ENCODE peak calls at places on chromosome 2, in nine cellular contexts. H, N, B, C, F, G, T, D and I are unnamed samples.

GRCh38 chr2:127541849-127542630 is 6.6 kb downstream of the MYO7B start:
- DNase-seq in G (no peak), F (no peak), D (no peak), N (no peak), H (no peak), C (no peak), T (no peak), B (peak), I (no peak)

GRCh38 chr2:36473230-36473629 is 117.7 kb downstream of the CRIM1 start:
- DNase-seq in C (no peak), N (no peak), T (no peak), F (no peak), G (no peak), D (no peak), H (no peak), B (peak), I (no peak)

GRCh38 chr2:74583504-74583903 is 29.0 kb downstream of the DOK1 start:
- DNase-seq in C (no peak), T (no peak), B (peak), F (no peak), G (no peak), H (no peak), N (no peak), D (no peak), I (peak)

GRCh38 chr2:200774920-200775319 is 36.8 kb upstream of the BZW1 start:
- DNase-seq in G (no peak), B (no peak), H (no peak), F (no peak), C (no peak), D (no peak), N (no peak), T (no peak), I (no peak)

GRCh38 chr2:98703738-98704137 is 27.2 kb downstream of the MGAT4A start:
- DNase-seq in C (no peak), H (no peak), T (no peak), N (no peak), F (no peak), D (no peak), B (no peak), G (peak), I (no peak)

GRCh38 chr2:133836220-133836619 is 268.0 kb upstream of the NCKAP5 start:
- DNase-seq in N (no peak), D (no peak), G (peak), C (no peak), F (no peak), H (no peak), B (no peak), T (no peak), I (no peak)

GRCh38 chr2:137824501-137824900 is 139.8 kb upstream of the HNMT start:
- DNase-seq in G (no peak), N (no peak), B (no peak), F (no peak), C (no peak), H (no peak), T (no peak), D (no peak), I (no peak)

GRCh38 chr2:179580378-179581146 is 280.9 kb downstream of the ZNF385B start:
- DNase-seq in C (no peak), D (no peak), G (no peak), H (no peak), T (peak), F (no peak), N (no peak), B (no peak), I (peak)

GRCh38 chr2:85516649-85517389 is 22.1 kb upstream of the MAT2A start:
- DNase-seq in C (no peak), T (no peak), F (no peak), H (no peak), G (no peak), D (no peak), B (no peak), N (no peak), I (no peak)

GRCh38 chr2:85506768-85507181 is 32.2 kb upstream of the MAT2A start:
- DNase-seq in H (no peak), D (no peak), F (no peak), N (no peak), G (no peak), B (no peak), T (no peak), C (no peak), I (peak)

GRCh38 chr2:85514323-85514722 is 24.6 kb upstream of the MAT2A start:
- DNase-seq in H (no peak), T (no peak), G (no peak), F (no peak), D (no peak), N (no peak), B (no peak), C (no peak), I (no peak)

GRCh38 chr2:85505551-85506238 is 33.3 kb upstream of the MAT2A start:
- DNase-seq in D (no peak), H (no peak), N (no peak), T (no peak), B (peak), F (no peak), G (no peak), C (no peak), I (no peak)

DNA sequence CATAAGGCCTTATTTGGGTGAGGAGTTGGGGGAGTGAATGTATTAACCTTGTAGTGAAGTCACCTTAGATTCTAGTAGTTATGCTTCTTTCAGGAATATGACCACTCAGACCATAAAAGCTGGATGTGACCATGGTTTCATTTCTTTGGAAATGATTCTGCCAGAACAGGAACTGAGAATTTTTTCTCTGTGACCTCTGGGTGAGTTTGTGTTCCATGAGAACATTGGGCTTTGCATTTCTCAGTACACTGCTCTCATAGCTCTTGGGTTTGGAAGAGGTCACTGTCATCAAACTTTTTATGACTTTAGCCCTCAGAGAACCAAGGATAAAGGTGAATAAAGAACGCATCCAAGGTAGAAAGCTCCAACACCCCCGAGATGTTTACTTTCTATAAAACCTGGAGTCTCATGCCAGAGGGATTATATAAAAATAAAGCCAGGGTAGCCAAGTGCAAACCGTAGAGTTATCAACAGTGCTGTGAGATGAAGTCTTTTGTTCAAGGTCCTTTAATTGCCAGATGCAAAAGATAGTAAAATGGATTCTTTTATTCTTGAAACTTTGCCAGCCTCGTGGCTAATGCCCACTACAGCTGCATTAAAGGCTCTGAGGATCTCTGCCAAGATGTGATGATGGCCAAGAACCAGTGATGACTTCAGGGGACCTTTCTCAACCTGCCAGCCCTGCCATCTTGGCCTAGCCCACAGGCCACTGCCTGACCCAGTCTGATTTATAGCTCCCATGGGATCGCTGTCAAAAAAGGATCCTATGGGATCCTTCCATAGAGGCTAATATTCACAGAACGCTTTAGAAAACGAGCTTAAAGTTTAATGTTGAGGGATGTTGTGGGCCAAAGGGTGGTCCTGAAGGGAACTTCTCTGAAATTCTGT is 27.7 kb upstream of the MAT2A start:
- DNase-seq in F (no peak), H (no peak), G (no peak), N (no peak), C (no peak), D (no peak), B (no peak), T (no peak), I (no peak)
- H3K27ac ChIP-seq in F (no peak), H (no peak), G (no peak), N (no peak), C (no peak), D (no peak), B (no peak), T (peak), I (no peak)

DNA sequence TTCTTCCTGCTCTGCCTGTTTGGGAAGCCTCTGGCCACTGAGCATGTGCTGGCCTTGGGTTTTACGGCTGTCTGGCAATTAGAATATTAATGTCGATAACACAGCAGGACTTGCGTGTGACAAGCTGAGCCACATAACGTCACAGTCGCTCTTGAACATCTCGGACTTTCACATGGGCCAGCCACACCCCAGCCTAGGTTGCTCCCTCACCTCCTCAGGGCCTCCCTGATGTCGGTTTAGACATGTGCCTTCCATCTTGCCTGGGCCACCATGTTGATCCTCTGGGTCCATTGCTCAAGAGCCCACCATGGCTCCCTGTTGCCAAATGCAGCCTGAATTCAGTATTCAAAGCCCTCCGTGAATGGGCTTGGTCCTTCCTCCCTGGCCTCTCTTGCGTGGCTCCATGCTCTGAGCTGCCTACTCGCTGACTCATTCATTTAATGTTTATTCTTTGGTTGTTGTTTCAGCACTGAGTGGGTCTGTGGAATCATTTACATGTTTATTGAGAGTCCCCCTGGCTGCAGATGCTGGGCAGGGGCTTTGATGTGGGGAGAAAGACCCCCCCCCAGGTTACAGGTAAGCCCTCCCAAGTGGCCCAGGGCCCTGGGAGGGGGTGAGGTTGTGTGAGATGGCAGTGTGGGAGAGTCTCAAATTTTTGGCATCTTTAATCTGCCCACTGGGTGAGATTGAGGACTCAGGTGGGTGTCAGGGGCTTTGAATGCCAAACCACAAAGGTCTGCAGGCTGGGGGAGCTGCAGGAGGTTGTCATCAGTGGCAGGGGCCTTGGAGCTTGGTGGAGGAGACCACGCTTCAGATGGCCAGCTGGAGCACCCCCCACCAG is 62.0 kb downstream of the ODC1 start:
- DNase-seq in G (no peak), D (no peak), H (no peak), T (no peak), F (no peak), B (peak), N (no peak), C (no peak), I (peak)
- H3K27ac ChIP-seq in G (no peak), D (no peak), H (no peak), T (peak), F (no peak), B (no peak), N (no peak), C (no peak), I (no peak)

GRCh38 chr2:209727077-209727476 is 44.6 kb upstream of the UNC80 start:
- DNase-seq in D (no peak), H (no peak), N (no peak), C (no peak), T (no peak), B (no peak), G (no peak), F (no peak), I (no peak)

GRCh38 chr2:209721497-209721896 is 50.1 kb upstream of the UNC80 start:
- DNase-seq in D (no peak), H (no peak), B (no peak), C (no peak), F (no peak), G (no peak), T (no peak), N (no peak), I (peak)

DNA sequence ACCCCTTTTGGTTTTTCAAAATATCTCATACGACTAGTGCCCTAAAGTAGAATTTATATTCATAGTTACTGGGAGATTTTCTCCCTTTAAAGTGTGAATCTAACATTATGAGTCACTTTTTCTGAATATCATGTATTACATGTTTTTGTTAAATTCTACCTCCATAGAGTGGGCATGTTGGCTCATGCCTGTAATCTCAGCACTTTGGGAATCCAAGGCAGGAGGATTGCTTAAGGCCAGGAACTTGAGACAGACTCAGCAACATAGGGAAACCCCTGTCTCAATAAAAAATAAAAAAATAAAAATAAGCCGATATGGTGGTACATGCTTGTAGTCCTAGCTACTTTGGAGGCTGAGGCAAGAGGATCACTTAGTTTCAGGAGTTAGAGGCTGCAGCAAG is 45.3 kb upstream of the UNC80 start:
- DNase-seq in F (no peak), D (no peak), G (no peak), C (no peak), B (no peak), T (no peak), H (no peak), N (no peak), I (no peak)
- H3K27ac ChIP-seq in F (no peak), D (no peak), G (no peak), C (no peak), B (no peak), T (no peak), H (no peak), N (no peak), I (no peak)

DNA sequence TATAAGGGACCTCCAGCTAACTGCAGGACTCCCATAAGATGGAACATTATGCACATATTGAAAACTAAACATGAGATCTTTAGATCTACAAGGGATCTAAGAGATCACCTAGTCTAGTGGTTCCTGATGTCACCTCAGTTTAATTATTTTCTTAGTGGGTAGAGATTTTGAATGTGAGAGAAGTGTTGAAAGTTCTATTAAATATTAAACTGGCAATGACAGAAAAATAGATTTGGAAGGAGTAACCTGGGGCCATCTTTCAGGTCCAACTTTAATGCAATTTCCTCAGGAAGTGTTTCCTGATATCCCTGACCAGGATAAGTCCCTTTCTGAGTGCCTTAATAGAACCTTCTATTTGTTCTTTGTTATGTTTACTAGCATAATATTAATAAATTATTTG is 29.1 kb upstream of the CPS1 start:
- DNase-seq in N (no peak), H (no peak), C (no peak), T (no peak), G (no peak), B (no peak), F (no peak), D (no peak), I (no peak)
- H3K27ac ChIP-seq in N (no peak), H (no peak), C (no peak), T (no peak), G (no peak), B (no peak), F (no peak), D (no peak), I (no peak)